ENCODE peak calls at places on chromosomes 4 and X, in four cellular contexts. One of them, this sample, is unnamed.
A peak's percentile ranks its signal among the peaks of the same experiment; 100 is the strongest.

GRCh38 chr4:188550296-188550695 is 411.1 kb downstream of the TRIML1 start:
- DNase-seq in MCF 10A: no peak
- DNase-seq in lower lobe of right lung: no peak
- DNase-seq in ovary: no peak
- DNase-seq in this sample: no peak

GRCh38 chr4:163121689-163122088 is 45.0 kb downstream of the NAF1 start:
- DNase-seq in MCF 10A: no peak
- DNase-seq in lower lobe of right lung: no peak
- DNase-seq in ovary: no peak
- DNase-seq in this sample: no peak

GRCh38 chrX:1500701-1501624 is 36.0 kb downstream of the P2RY8 start:
- DNase-seq in MCF 10A: no peak
- DNase-seq in lower lobe of right lung: no peak
- DNase-seq in ovary: no peak
- DNase-seq in this sample: peak; percentile 59

GRCh38 chrX:133681897-133682296 is 266.6 kb upstream of the GPC4 start:
- DNase-seq in MCF 10A: no peak
- DNase-seq in lower lobe of right lung: no peak
- DNase-seq in ovary: no peak
- DNase-seq in this sample: no peak

GRCh38 chrX:153494541-153495361 is at the start of gene BGN:
- DNase-seq in MCF 10A: no peak
- DNase-seq in lower lobe of right lung: no peak
- DNase-seq in ovary: peak; percentile 67
- DNase-seq in this sample: no peak

GRCh38 chr4:98626350-98626749 is 32.1 kb downstream of the TSPAN5 start:
- DNase-seq in MCF 10A: peak; percentile 91
- DNase-seq in lower lobe of right lung: no peak
- DNase-seq in ovary: peak; percentile 81
- DNase-seq in this sample: no peak

GRCh38 chrX:46759645-46759974 is 692 bp upstream of the SLC9A7 start:
- DNase-seq in MCF 10A: no peak
- DNase-seq in lower lobe of right lung: no peak
- DNase-seq in ovary: no peak
- DNase-seq in this sample: no peak

GRCh38 chr4:46372878-46373277 is 17.1 kb downstream of the GABRA2 start:
- DNase-seq in MCF 10A: no peak
- DNase-seq in lower lobe of right lung: no peak
- DNase-seq in ovary: no peak
- DNase-seq in this sample: no peak

GRCh38 chr4:173478884-173479283 is 51.1 kb downstream of the HAND2 start:
- DNase-seq in MCF 10A: no peak
- DNase-seq in lower lobe of right lung: no peak
- DNase-seq in ovary: no peak
- DNase-seq in this sample: no peak

GRCh38 chrX:107775000-107775733 is 420 bp downstream of the TSC22D3 start:
- DNase-seq in MCF 10A: no peak
- DNase-seq in lower lobe of right lung: no peak
- DNase-seq in ovary: no peak
- DNase-seq in this sample: no peak

GRCh38 chrX:47384502-47384901 is 14.1 kb downstream of the ZNF157 start:
- DNase-seq in MCF 10A: peak; percentile 75
- DNase-seq in lower lobe of right lung: peak; percentile 45
- DNase-seq in ovary: peak; percentile 66
- DNase-seq in this sample: peak; percentile 46

GRCh38 chrX:21167028-21167427 is 207.2 kb upstream of the CNKSR2 start:
- DNase-seq in MCF 10A: no peak
- DNase-seq in lower lobe of right lung: no peak
- DNase-seq in ovary: no peak
- DNase-seq in this sample: no peak

GRCh38 chr4:25723409-25723808 is 67.8 kb downstream of the SLC34A2 start:
- DNase-seq in MCF 10A: no peak
- DNase-seq in lower lobe of right lung: no peak
- DNase-seq in ovary: no peak
- DNase-seq in this sample: no peak

GRCh38 chr4:134028411-134028810 is 173.2 kb downstream of the PABPC4L start:
- DNase-seq in MCF 10A: no peak
- DNase-seq in lower lobe of right lung: no peak
- DNase-seq in ovary: no peak
- DNase-seq in this sample: no peak

GRCh38 chr4:129929984-129930383 is 834.0 kb downstream of the C4orf33 start:
- DNase-seq in MCF 10A: no peak
- DNase-seq in lower lobe of right lung: no peak
- DNase-seq in ovary: no peak
- DNase-seq in this sample: no peak

GRCh38 chr4:129929052-129929451 is 833.1 kb downstream of the C4orf33 start:
- DNase-seq in MCF 10A: peak; percentile 18
- DNase-seq in lower lobe of right lung: no peak
- DNase-seq in ovary: no peak
- DNase-seq in this sample: no peak

GRCh38 chr4:129926936-129927335 is 831.0 kb downstream of the C4orf33 start:
- DNase-seq in MCF 10A: peak; percentile 21
- DNase-seq in lower lobe of right lung: no peak
- DNase-seq in ovary: no peak
- DNase-seq in this sample: no peak
- TF ChIP-seq CTCF in MCF 10A: peak; percentile 31
- TF ChIP-seq CTCF in lower lobe of right lung: no peak
- TF ChIP-seq CTCF in ovary: no peak
- TF ChIP-seq CTCF in this sample: no peak

DNA sequence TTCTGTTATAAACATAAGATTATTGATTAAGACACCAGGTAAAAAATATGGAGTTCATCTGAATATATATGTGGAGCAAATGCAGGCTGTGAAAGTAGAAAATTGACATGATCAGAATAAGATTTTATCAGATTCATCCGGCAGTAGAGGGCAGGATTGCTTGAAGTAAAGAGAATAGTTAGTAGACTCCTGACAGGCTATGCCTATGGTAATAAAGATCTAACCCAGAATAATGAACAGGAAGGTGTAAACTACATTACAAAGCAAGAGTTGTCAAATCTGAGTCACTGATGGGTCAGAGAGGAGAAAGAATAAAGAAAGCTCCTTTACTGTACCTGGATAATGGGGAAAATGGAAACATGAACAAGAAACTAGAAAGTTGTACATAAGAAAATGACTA is 20.8 kb upstream of the TMEM184C start:
- DNase-seq in MCF 10A: peak; percentile 32
- DNase-seq in lower lobe of right lung: no peak
- DNase-seq in ovary: no peak
- DNase-seq in this sample: peak; percentile 18
- TF ChIP-seq CTCF in MCF 10A: no peak
- TF ChIP-seq CTCF in lower lobe of right lung: no peak
- TF ChIP-seq CTCF in ovary: no peak
- TF ChIP-seq CTCF in this sample: peak; percentile 35

GRCh38 chr4:23279377-23279988 is 586.7 kb downstream of the GBA3 start:
- DNase-seq in MCF 10A: peak; percentile 77
- DNase-seq in lower lobe of right lung: no peak
- DNase-seq in ovary: no peak
- DNase-seq in this sample: no peak
- TF ChIP-seq CTCF in MCF 10A: no peak
- TF ChIP-seq CTCF in lower lobe of right lung: no peak
- TF ChIP-seq CTCF in ovary: no peak
- TF ChIP-seq CTCF in this sample: no peak

GRCh38 chr4:87497141-87497540 is 32.0 kb downstream of the SPARCL1 start:
- DNase-seq in MCF 10A: peak; percentile 27
- DNase-seq in lower lobe of right lung: no peak
- DNase-seq in ovary: no peak
- DNase-seq in this sample: no peak
- TF ChIP-seq CTCF in MCF 10A: peak; percentile 28
- TF ChIP-seq CTCF in lower lobe of right lung: peak; percentile 26
- TF ChIP-seq CTCF in ovary: no peak
- TF ChIP-seq CTCF in this sample: peak; percentile 29

DNA sequence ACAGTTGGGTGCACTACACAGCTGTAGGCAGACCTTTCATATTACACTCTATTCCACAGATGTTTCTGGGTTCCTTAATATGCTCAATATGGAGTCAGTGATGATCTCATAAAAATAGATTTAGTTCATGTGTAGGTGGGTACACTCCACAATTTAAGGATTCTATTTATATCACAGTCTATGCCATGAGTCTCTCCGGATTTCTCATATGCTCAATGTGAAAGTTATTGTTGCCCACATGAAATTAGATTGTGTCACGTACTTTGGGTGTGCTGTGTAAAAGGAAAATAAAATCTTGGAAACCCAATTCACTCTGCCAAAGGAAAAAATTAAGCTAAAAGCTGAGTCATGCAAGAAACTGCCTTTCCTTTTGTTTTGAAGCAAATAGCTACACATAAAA is 32.5 kb upstream of the TASL start:
- DNase-seq in MCF 10A: no peak
- DNase-seq in lower lobe of right lung: no peak
- DNase-seq in ovary: no peak
- DNase-seq in this sample: no peak
- TF ChIP-seq CTCF in MCF 10A: no peak
- TF ChIP-seq CTCF in lower lobe of right lung: no peak
- TF ChIP-seq CTCF in ovary: no peak
- TF ChIP-seq CTCF in this sample: no peak

DNA sequence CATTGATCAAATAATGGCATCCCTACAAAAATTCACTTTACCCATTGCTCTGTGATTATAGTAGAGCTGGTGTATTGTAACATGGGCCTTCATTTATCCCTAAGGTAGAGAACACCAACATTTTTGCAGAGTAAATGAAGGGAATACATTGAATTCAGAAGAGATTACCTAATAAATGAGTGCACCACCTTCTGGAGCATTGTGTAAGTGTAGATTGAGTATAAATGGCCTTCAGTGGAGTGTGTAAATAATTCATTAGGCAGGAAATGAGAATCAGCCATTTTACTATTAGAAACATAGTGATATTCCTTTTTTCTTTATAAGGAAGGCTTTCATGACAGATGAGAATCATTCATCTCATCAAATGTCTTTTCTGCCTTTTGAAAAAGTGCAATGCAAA is 155.8 kb downstream of the FAM47B start:
- DNase-seq in MCF 10A: peak; percentile 4
- DNase-seq in lower lobe of right lung: no peak
- DNase-seq in ovary: no peak
- DNase-seq in this sample: no peak
- TF ChIP-seq CTCF in MCF 10A: no peak
- TF ChIP-seq CTCF in lower lobe of right lung: no peak
- TF ChIP-seq CTCF in ovary: no peak
- TF ChIP-seq CTCF in this sample: no peak

DNA sequence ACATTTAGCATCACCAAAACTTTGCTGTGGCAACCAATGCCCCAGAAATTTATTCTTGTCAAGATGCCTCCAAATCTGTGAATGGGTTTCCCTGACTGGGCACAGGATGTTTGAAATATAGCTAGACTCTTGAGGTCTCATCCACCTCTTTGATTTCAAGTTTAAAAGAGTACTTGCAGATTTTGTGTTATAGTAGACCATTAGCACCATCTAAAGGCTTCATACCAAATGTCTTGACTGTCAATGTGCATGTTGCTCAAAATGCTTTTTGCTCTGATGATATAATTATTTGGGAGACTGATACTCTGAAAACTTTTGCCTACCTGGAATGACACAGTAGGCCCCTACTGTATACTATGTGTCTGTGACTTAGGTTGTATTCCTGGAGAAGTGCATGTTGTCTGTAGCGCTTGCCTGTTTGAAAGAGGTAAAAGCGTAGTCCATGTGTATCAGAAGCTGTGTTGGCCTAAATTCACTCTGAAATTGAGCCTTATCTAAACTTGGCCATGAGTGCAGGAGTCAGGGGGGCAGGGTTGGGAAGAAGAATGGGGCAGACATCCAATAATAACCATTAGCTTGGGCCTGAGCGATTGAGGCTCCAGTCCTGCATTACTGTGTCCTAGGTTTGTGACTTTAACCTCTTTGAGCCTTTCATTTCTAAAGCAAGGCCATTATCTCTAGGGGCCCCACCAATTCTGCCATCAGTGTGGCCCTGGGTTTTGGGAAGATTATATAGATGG is 33.8 kb downstream of the NDP start:
- DNase-seq in MCF 10A: peak; percentile 16
- DNase-seq in lower lobe of right lung: no peak
- DNase-seq in ovary: no peak
- DNase-seq in this sample: no peak
- TF ChIP-seq CTCF in MCF 10A: peak; percentile 14
- TF ChIP-seq CTCF in lower lobe of right lung: no peak
- TF ChIP-seq CTCF in ovary: no peak
- TF ChIP-seq CTCF in this sample: no peak

DNA sequence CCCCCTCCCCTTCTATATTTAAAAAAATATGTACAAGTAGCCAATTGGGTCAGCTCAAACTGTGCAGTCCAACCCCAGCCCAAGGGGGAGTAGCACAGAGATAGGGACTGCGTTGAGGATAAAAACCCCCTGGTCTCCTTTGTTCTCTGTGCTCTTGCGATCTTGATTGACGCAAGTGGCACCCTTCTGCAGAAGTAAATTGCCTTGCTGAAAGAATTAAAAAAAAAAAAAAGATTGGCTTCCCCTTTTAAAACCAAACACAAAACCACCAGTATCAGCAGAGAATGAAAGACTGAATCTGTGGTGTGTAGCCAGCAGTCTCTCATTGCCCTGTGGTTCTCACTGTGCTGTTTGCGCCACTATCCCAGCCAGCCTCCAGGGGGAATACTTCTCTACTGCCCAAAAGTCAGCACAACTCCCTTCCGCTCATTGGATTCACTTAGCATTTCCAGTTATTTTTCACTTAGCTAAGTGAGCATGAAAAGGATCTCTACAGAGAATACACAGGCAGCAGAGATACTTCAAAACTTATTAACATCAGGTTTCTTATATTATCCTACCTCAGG is 29.7 kb downstream of the MANBA start:
- DNase-seq in MCF 10A: no peak
- DNase-seq in lower lobe of right lung: no peak
- DNase-seq in ovary: no peak
- DNase-seq in this sample: no peak
- TF ChIP-seq CTCF in MCF 10A: no peak
- TF ChIP-seq CTCF in lower lobe of right lung: no peak
- TF ChIP-seq CTCF in ovary: no peak
- TF ChIP-seq CTCF in this sample: no peak

GRCh38 chr4:38785041-38785790 is 2.4 kb upstream of the TLR10 start:
- DNase-seq in MCF 10A: no peak
- DNase-seq in lower lobe of right lung: no peak
- DNase-seq in ovary: no peak
- DNase-seq in this sample: no peak

GRCh38 chr4:38784141-38784540 is 1.4 kb upstream of the TLR10 start:
- DNase-seq in MCF 10A: no peak
- DNase-seq in lower lobe of right lung: no peak
- DNase-seq in ovary: no peak
- DNase-seq in this sample: no peak

GRCh38 chr4:38783109-38783460 is 295 bp upstream of the TLR10 start:
- DNase-seq in MCF 10A: no peak
- DNase-seq in lower lobe of right lung: no peak
- DNase-seq in ovary: no peak
- DNase-seq in this sample: no peak

GRCh38 chr4:38781854-38782261 is 932 bp downstream of the TLR10 start:
- DNase-seq in MCF 10A: no peak
- DNase-seq in lower lobe of right lung: no peak
- DNase-seq in ovary: no peak
- DNase-seq in this sample: no peak

GRCh38 chr4:38782452-38783108 is at the start of gene TLR10:
- DNase-seq in MCF 10A: peak; percentile 56
- DNase-seq in lower lobe of right lung: no peak
- DNase-seq in ovary: peak; percentile 40
- DNase-seq in this sample: peak; percentile 67
- TF ChIP-seq CTCF in MCF 10A: peak; percentile 54
- TF ChIP-seq CTCF in lower lobe of right lung: peak; percentile 66
- TF ChIP-seq CTCF in ovary: peak; percentile 64
- TF ChIP-seq CTCF in this sample: peak; percentile 55

This sample was measured in GM10248.